ENCODE peak calls at places on chromosomes 5 and 9, in nine cellular contexts. I is right lobe of liver, X is adrenal gland, N is breast epithelium, A is A549, U is IMR-90, S is lower leg skin, Z is prostate gland, T is heart left ventricle. H is an unnamed sample.

GRCh38 chr5:73338201-73339126 is 110.1 kb downstream of the FOXD1 start:
- DNase-seq in I (no peak), X (no peak), N (no peak), A (no peak), U (peak), S (no peak), Z (no peak), T (no peak), H (no peak)

GRCh38 chr5:122500245-122501086 is 188.4 kb downstream of the SNCAIP start:
- DNase-seq in I (no peak), X (peak), N (no peak), A (peak), U (peak), S (no peak), Z (no peak), T (no peak), H (peak)

GRCh38 chr5:154370119-154370518 is 75.7 kb upstream of the SAP30L start:
- DNase-seq in I (no peak), X (no peak), N (no peak), A (no peak), U (peak), S (no peak), Z (no peak), T (no peak), H (no peak)

GRCh38 chr5:111385970-111386831 is 126.1 kb downstream of the STARD4 start:
- DNase-seq in I (no peak), X (no peak), N (no peak), A (no peak), U (no peak), S (no peak), Z (no peak), T (no peak), H (no peak)

GRCh38 chr9:18274693-18275092 is 199.3 kb upstream of the ADAMTSL1 start:
- DNase-seq in I (no peak), X (no peak), N (no peak), A (no peak), U (no peak), S (no peak), Z (no peak), T (no peak), H (no peak)

GRCh38 chr5:61281686-61282085 is 50.4 kb upstream of the ZSWIM6 start:
- DNase-seq in I (no peak), X (no peak), N (no peak), A (no peak), U (no peak), S (no peak), Z (no peak), T (no peak), H (no peak)

GRCh38 chr9:16119861-16120641 is 567.2 kb downstream of the CCDC171 start:
- DNase-seq in I (no peak), X (no peak), N (no peak), A (no peak), U (peak), S (no peak), Z (no peak), T (no peak), H (no peak)

GRCh38 chr9:91949293-91949945 is 609 bp downstream of the ROR2 start:
- DNase-seq in I (no peak), X (no peak), N (no peak), A (no peak), U (no peak), S (no peak), Z (peak), T (peak), H (peak)

GRCh38 chr5:118220491-118220890 is 767.9 kb downstream of the DTWD2 start:
- DNase-seq in I (no peak), X (no peak), N (no peak), A (no peak), U (no peak), S (no peak), Z (no peak), T (no peak), H (no peak)

GRCh38 chr5:82365744-82366228 is 87.6 kb upstream of the RPS23 start:
- DNase-seq in I (peak), X (no peak), N (no peak), A (no peak), U (peak), S (no peak), Z (no peak), T (no peak), H (no peak)

GRCh38 chr5:1507961-1508678 is 15.6 kb downstream of the LPCAT1 start:
- DNase-seq in I (peak), X (peak), N (no peak), A (no peak), U (no peak), S (no peak), Z (no peak), T (peak), H (no peak)

GRCh38 chr9:34647651-34648050 is 1.2 kb downstream of the GALT start:
- DNase-seq in I (no peak), X (peak), N (no peak), A (no peak), U (no peak), S (no peak), Z (no peak), T (no peak), H (no peak)

GRCh38 chr5:173484569-173484968 is 131.9 kb downstream of the BOD1 start:
- DNase-seq in I (no peak), X (no peak), N (no peak), A (no peak), U (no peak), S (no peak), Z (no peak), T (no peak), H (no peak)

GRCh38 chr5:179558912-179559279 is 8.5 kb downstream of the RUFY1 start:
- DNase-seq in I (no peak), X (no peak), N (no peak), A (peak), U (peak), S (no peak), Z (peak), T (no peak), H (no peak)

GRCh38 chr9:113350937-113351336 is 1.6 kb downstream of the BSPRY start:
- DNase-seq in I (no peak), X (no peak), N (no peak), A (no peak), U (no peak), S (no peak), Z (no peak), T (no peak), H (peak)

GRCh38 chr9:33246269-33246860 is 6.4 kb downstream of the SPINK4 start:
- DNase-seq in I (no peak), X (no peak), N (no peak), A (no peak), U (no peak), S (no peak), Z (no peak), T (no peak), H (no peak)

GRCh38 chr5:108060340-108060739 is 321.6 kb downstream of the FBXL17 start:
- DNase-seq in I (no peak), X (no peak), N (no peak), A (no peak), U (no peak), S (no peak), Z (no peak), T (no peak), H (no peak)
- TF ChIP-seq CTCF in I (no peak), X (no peak), N (no peak), A (no peak), U (no peak), S (no peak), Z (no peak), T (no peak), H (no peak)

GRCh38 chr5:116764941-116765340 is 190.3 kb upstream of the SEMA6A start:
- DNase-seq in I (no peak), X (no peak), N (no peak), A (no peak), U (no peak), S (no peak), Z (no peak), T (no peak), H (no peak)
- TF ChIP-seq POLR2A in I (no peak), X (no peak), N (no peak), A (no peak), U (no peak), S (no peak), Z (no peak), T (no peak), H (no peak)

DNA sequence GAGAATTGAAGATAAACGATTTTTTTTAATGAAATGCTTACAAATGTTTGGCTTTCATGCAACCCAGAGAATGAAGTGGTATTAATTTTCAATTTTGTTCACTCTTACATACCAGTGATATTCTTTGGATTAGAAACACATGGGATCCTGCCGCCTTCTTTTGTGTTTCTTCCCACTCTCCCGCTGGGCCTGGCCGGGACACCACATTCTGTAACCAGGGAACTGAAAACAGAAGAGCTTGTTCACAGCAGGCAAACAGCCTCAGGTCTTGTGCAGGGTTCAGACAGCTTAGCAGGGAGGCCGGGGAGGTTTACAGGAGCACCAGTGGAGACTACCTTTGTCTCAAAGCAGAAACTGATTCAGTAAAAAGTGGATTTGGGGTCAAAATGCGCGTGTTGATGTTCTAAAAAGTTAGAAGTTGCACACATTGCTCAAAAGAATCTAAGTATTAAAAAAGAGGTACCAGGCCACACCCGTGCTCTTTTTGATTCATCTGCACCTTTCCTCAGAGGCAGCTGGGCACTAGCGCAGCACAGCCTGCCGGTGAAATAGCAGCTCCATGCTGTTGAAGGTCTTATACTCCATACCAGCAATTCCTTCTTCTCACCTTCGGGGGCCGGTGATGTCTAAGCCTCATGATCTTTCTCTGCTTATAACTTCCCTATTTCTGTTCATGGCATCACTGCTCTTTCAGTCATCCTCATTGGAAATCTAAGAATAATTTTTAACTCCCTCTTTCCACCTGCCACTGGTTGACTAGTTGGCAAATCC is 67.1 kb downstream of the GRAMD2B start:
- DNase-seq in I (no peak), X (no peak), N (peak), A (no peak), U (no peak), S (peak), Z (no peak), T (no peak), H (peak)
- TF ChIP-seq CTCF in I (no peak), X (peak), N (peak), A (no peak), U (no peak), S (no peak), Z (no peak), T (no peak), H (no peak)

GRCh38 chr9:69089491-69089890 is 53.9 kb downstream of the FXN start:
- DNase-seq in I (no peak), X (no peak), N (no peak), A (no peak), U (no peak), S (no peak), Z (no peak), T (no peak), H (no peak)
- TF ChIP-seq POLR2A in I (no peak), X (no peak), N (no peak), A (no peak), U (no peak), S (no peak), Z (no peak), T (no peak), H (no peak)

GRCh38 chr9:2568689-2569088 is 52.9 kb upstream of the VLDLR start:
- DNase-seq in I (no peak), X (peak), N (no peak), A (no peak), U (no peak), S (no peak), Z (no peak), T (no peak), H (no peak)

GRCh38 chr9:2567922-2568321 is 53.7 kb upstream of the VLDLR start:
- DNase-seq in I (no peak), X (no peak), N (no peak), A (no peak), U (no peak), S (no peak), Z (no peak), T (no peak), H (no peak)

GRCh38 chr9:2560175-2560574 is 61.4 kb upstream of the VLDLR start:
- DNase-seq in I (no peak), X (no peak), N (no peak), A (no peak), U (no peak), S (no peak), Z (no peak), T (no peak), H (no peak)

GRCh38 chr9:2570615-2571479 is 50.7 kb upstream of the VLDLR start:
- DNase-seq in I (peak), X (peak), N (peak), A (peak), U (peak), S (peak), Z (no peak), T (peak), H (peak)

DNA sequence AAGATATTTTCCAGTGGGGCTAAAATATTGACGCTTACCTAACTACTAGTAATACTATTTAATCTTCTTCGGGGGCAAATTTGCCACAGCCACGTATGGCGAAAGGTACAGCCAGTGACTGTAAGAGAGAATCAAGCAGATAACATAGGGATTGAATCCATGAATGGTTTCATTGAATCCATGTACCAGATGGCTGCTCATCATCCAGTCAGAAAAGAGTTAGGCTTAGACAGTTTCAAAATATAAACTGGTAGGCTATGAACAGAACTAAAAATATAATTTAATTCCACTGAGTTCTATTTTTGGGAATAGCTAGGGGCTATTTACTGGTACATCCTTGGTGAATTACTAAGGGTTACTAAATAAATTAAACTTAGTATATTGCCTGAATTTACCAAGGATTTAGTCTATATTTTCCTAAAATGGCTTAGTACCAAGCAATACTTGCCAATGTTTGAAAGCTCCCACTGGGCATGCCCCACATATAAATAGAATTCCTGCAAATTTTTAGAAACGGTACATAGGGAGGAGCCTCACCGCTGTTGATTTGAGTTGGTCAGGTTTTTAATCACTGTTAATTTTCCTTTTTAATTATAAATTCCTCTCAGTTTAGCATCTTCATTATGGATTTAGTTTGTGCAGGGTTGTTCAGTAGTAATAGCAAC is 55.8 kb upstream of the VLDLR start:
- DNase-seq in I (no peak), X (no peak), N (no peak), A (no peak), U (no peak), S (no peak), Z (no peak), T (no peak), H (no peak)
- TF ChIP-seq CTCF in I (no peak), X (no peak), N (no peak), A (no peak), U (no peak), S (no peak), Z (no peak), T (no peak), H (no peak)